ENCODE peak calls at places on chromosomes 2 and 18, in six cellular contexts. One of them, this sample, is unnamed.

GRCh38 chr18:45221363-45221762 is 393.9 kb upstream of the SLC14A2 start:
- DNase-seq in CD8-positive, alpha-beta memory T cell: no peak
- DNase-seq in WERI-Rb-1: no peak
- DNase-seq in adrenal gland: no peak
- DNase-seq in HCT116: no peak
- DNase-seq in effector memory CD4-positive, alpha-beta T cell: no peak
- DNase-seq in this sample: no peak

GRCh38 chr2:25341031-25341727 is 546 bp downstream of the DNMT3A start:
- DNase-seq in CD8-positive, alpha-beta memory T cell: no peak
- DNase-seq in WERI-Rb-1: no peak
- DNase-seq in adrenal gland: no peak
- DNase-seq in HCT116: no peak
- DNase-seq in effector memory CD4-positive, alpha-beta T cell: no peak
- DNase-seq in this sample: peak

GRCh38 chr2:84302513-84303412 is 156.3 kb downstream of the SUCLG1 start:
- DNase-seq in CD8-positive, alpha-beta memory T cell: peak
- DNase-seq in WERI-Rb-1: peak
- DNase-seq in adrenal gland: peak
- DNase-seq in HCT116: peak
- DNase-seq in effector memory CD4-positive, alpha-beta T cell: no peak
- DNase-seq in this sample: peak

GRCh38 chr2:69384618-69385081 is 2.4 kb downstream of the GFPT1 start:
- DNase-seq in CD8-positive, alpha-beta memory T cell: no peak
- DNase-seq in WERI-Rb-1: no peak
- DNase-seq in adrenal gland: no peak
- DNase-seq in HCT116: no peak
- DNase-seq in effector memory CD4-positive, alpha-beta T cell: no peak
- DNase-seq in this sample: no peak

GRCh38 chr18:59549797-59550516 is 147.3 kb downstream of the CCBE1 start:
- DNase-seq in CD8-positive, alpha-beta memory T cell: no peak
- DNase-seq in WERI-Rb-1: no peak
- DNase-seq in adrenal gland: peak
- DNase-seq in HCT116: no peak
- DNase-seq in effector memory CD4-positive, alpha-beta T cell: no peak
- DNase-seq in this sample: no peak

GRCh38 chr2:41955641-41956040 is 92.2 kb upstream of the PKDCC start:
- DNase-seq in CD8-positive, alpha-beta memory T cell: no peak
- DNase-seq in WERI-Rb-1: no peak
- DNase-seq in adrenal gland: no peak
- DNase-seq in HCT116: no peak
- DNase-seq in effector memory CD4-positive, alpha-beta T cell: no peak
- DNase-seq in this sample: no peak

GRCh38 chr2:16325613-16326510 is 339.8 kb downstream of the CYRIA start:
- DNase-seq in CD8-positive, alpha-beta memory T cell: no peak
- DNase-seq in WERI-Rb-1: no peak
- DNase-seq in adrenal gland: no peak
- DNase-seq in HCT116: no peak
- DNase-seq in effector memory CD4-positive, alpha-beta T cell: no peak
- DNase-seq in this sample: no peak

GRCh38 chr18:23876921-23877320 is 137.6 kb upstream of the TTC39C start:
- DNase-seq in CD8-positive, alpha-beta memory T cell: no peak
- DNase-seq in WERI-Rb-1: no peak
- DNase-seq in adrenal gland: no peak
- DNase-seq in HCT116: no peak
- DNase-seq in effector memory CD4-positive, alpha-beta T cell: no peak
- DNase-seq in this sample: no peak

GRCh38 chr2:102064679-102065674 is 73.2 kb downstream of the IL1R2 start:
- DNase-seq in CD8-positive, alpha-beta memory T cell: no peak
- DNase-seq in WERI-Rb-1: no peak
- DNase-seq in adrenal gland: no peak
- DNase-seq in HCT116: no peak
- DNase-seq in effector memory CD4-positive, alpha-beta T cell: no peak
- DNase-seq in this sample: no peak

GRCh38 chr2:25251032-25251460 is 82.7 kb upstream of the POMC start:
- DNase-seq in CD8-positive, alpha-beta memory T cell: peak
- DNase-seq in WERI-Rb-1: no peak
- DNase-seq in adrenal gland: no peak
- DNase-seq in HCT116: no peak
- DNase-seq in effector memory CD4-positive, alpha-beta T cell: no peak
- DNase-seq in this sample: no peak

GRCh38 chr18:31591628-31592027 is at the start of gene TTR:
- DNase-seq in CD8-positive, alpha-beta memory T cell: no peak
- DNase-seq in WERI-Rb-1: no peak
- DNase-seq in adrenal gland: no peak
- DNase-seq in HCT116: no peak
- DNase-seq in effector memory CD4-positive, alpha-beta T cell: no peak
- DNase-seq in this sample: no peak

GRCh38 chr2:224369028-224369632 is 32.8 kb downstream of the FAM124B start:
- DNase-seq in CD8-positive, alpha-beta memory T cell: peak
- DNase-seq in WERI-Rb-1: peak
- DNase-seq in adrenal gland: no peak
- DNase-seq in HCT116: peak
- DNase-seq in effector memory CD4-positive, alpha-beta T cell: no peak
- DNase-seq in this sample: no peak

GRCh38 chr18:67776929-67777328 is 260.4 kb upstream of the DSEL start:
- DNase-seq in CD8-positive, alpha-beta memory T cell: no peak
- DNase-seq in WERI-Rb-1: no peak
- DNase-seq in adrenal gland: no peak
- DNase-seq in HCT116: no peak
- DNase-seq in effector memory CD4-positive, alpha-beta T cell: no peak
- DNase-seq in this sample: no peak

GRCh38 chr2:232341739-232342126 is 36.8 kb upstream of the ALPP start:
- DNase-seq in CD8-positive, alpha-beta memory T cell: no peak
- DNase-seq in WERI-Rb-1: peak
- DNase-seq in adrenal gland: no peak
- DNase-seq in HCT116: no peak
- DNase-seq in effector memory CD4-positive, alpha-beta T cell: no peak
- DNase-seq in this sample: no peak

GRCh38 chr2:51880153-51880552 is 848.2 kb upstream of the NRXN1 start:
- DNase-seq in CD8-positive, alpha-beta memory T cell: no peak
- DNase-seq in WERI-Rb-1: no peak
- DNase-seq in adrenal gland: no peak
- DNase-seq in HCT116: no peak
- DNase-seq in effector memory CD4-positive, alpha-beta T cell: no peak
- DNase-seq in this sample: no peak

GRCh38 chr18:48073231-48073930 is 142.9 kb upstream of the SMAD2 start:
- DNase-seq in CD8-positive, alpha-beta memory T cell: no peak
- DNase-seq in WERI-Rb-1: peak
- DNase-seq in adrenal gland: peak
- DNase-seq in HCT116: no peak
- DNase-seq in effector memory CD4-positive, alpha-beta T cell: no peak
- DNase-seq in this sample: no peak

GRCh38 chr18:657311-657997 is at the start of gene TYMS:
- DNase-seq in CD8-positive, alpha-beta memory T cell: peak
- DNase-seq in WERI-Rb-1: peak
- DNase-seq in adrenal gland: peak
- DNase-seq in HCT116: peak
- DNase-seq in effector memory CD4-positive, alpha-beta T cell: no peak
- DNase-seq in this sample: peak

GRCh38 chr18:23650963-23651927 is 11.5 kb downstream of the ANKRD29 start:
- DNase-seq in CD8-positive, alpha-beta memory T cell: no peak
- DNase-seq in WERI-Rb-1: no peak
- DNase-seq in adrenal gland: no peak
- DNase-seq in HCT116: no peak
- DNase-seq in effector memory CD4-positive, alpha-beta T cell: no peak
- DNase-seq in this sample: no peak

GRCh38 chr2:17148298-17149228 is 369.7 kb downstream of the RAD51AP2 start:
- DNase-seq in CD8-positive, alpha-beta memory T cell: no peak
- DNase-seq in WERI-Rb-1: peak
- DNase-seq in adrenal gland: no peak
- DNase-seq in HCT116: peak
- DNase-seq in effector memory CD4-positive, alpha-beta T cell: no peak
- DNase-seq in this sample: peak

GRCh38 chr2:202344178-202344577 is 31.9 kb upstream of the BMPR2 start:
- DNase-seq in CD8-positive, alpha-beta memory T cell: no peak
- DNase-seq in WERI-Rb-1: no peak
- DNase-seq in adrenal gland: no peak
- DNase-seq in HCT116: no peak
- DNase-seq in effector memory CD4-positive, alpha-beta T cell: no peak
- DNase-seq in this sample: no peak

DNA sequence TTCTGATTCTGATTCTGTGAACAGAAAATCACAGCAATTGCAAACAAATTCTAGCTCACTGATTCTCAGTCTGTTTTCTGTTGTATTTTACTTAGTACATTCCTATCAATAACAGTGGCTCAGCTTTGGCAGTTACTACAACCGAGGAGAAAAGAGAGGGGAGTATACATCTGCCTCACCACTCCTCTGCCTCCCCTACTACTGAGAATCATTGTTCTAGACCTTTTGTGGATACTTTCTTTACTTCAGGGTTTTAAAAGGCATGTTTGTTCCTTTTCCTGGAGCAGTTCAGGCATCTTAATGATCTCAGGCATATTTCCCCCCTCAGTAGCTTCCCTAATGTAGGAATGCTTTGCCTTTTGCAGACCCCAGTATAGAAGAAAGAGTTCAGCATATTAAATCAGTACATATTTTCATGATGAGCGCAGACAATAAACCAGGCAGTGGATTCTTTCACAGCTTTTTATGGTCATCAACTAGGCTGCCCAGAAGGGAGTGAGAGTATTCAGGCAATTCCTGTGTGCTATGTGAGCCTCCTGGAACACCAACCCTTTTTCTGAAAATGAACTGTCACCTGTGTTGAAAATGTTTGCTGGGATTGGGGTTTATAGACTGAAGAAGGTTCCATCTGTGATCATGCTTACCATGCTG is 10.3 kb downstream of the STAMBP start:
- DNase-seq in CD8-positive, alpha-beta memory T cell: no peak
- DNase-seq in WERI-Rb-1: no peak
- DNase-seq in adrenal gland: no peak
- DNase-seq in HCT116: no peak
- DNase-seq in effector memory CD4-positive, alpha-beta T cell: no peak
- DNase-seq in this sample: no peak
- H3K27ac ChIP-seq in CD8-positive, alpha-beta memory T cell: no peak
- H3K27ac ChIP-seq in WERI-Rb-1: no peak
- H3K27ac ChIP-seq in adrenal gland: no peak
- H3K27ac ChIP-seq in HCT116: no peak
- H3K27ac ChIP-seq in effector memory CD4-positive, alpha-beta T cell: no peak
- H3K27ac ChIP-seq in this sample: peak

GRCh38 chr2:111219734-111220505 is 99.2 kb downstream of the BCL2L11 start:
- DNase-seq in CD8-positive, alpha-beta memory T cell: no peak
- DNase-seq in WERI-Rb-1: no peak
- DNase-seq in adrenal gland: no peak
- DNase-seq in HCT116: no peak
- DNase-seq in effector memory CD4-positive, alpha-beta T cell: no peak
- DNase-seq in this sample: no peak
- H3K27ac ChIP-seq in CD8-positive, alpha-beta memory T cell: no peak
- H3K27ac ChIP-seq in WERI-Rb-1: no peak
- H3K27ac ChIP-seq in adrenal gland: no peak
- H3K27ac ChIP-seq in HCT116: no peak
- H3K27ac ChIP-seq in effector memory CD4-positive, alpha-beta T cell: no peak
- H3K27ac ChIP-seq in this sample: no peak

DNA sequence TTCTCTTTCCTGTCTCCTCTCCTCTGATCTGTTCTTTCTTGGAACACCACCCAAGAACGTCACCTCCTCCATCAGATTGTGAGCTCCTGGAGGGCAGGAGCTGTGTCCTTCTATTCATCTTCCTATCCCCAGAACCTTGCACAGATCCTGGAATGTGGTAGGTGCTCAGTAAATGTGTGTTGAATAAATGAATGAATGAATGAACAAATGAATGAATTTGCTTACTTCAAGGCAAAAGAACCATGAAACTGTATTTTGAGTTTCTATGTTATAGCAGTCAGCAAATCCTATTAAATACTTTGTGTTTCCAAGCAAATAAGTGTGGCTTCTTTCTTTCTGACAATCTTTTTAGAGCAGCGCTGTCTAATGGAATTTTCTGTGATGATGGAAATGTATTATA is 14.8 kb downstream of the FABP1 start:
- DNase-seq in CD8-positive, alpha-beta memory T cell: no peak
- DNase-seq in WERI-Rb-1: no peak
- DNase-seq in adrenal gland: no peak
- DNase-seq in HCT116: no peak
- DNase-seq in effector memory CD4-positive, alpha-beta T cell: no peak
- DNase-seq in this sample: no peak
- H3K27ac ChIP-seq in CD8-positive, alpha-beta memory T cell: no peak
- H3K27ac ChIP-seq in WERI-Rb-1: no peak
- H3K27ac ChIP-seq in adrenal gland: no peak
- H3K27ac ChIP-seq in HCT116: no peak
- H3K27ac ChIP-seq in effector memory CD4-positive, alpha-beta T cell: no peak
- H3K27ac ChIP-seq in this sample: no peak

GRCh38 chr2:157476915-157477709 is 33.2 kb upstream of the CYTIP start:
- DNase-seq in CD8-positive, alpha-beta memory T cell: no peak
- DNase-seq in WERI-Rb-1: no peak
- DNase-seq in adrenal gland: no peak
- DNase-seq in HCT116: no peak
- DNase-seq in effector memory CD4-positive, alpha-beta T cell: no peak
- DNase-seq in this sample: no peak
- H3K27ac ChIP-seq in CD8-positive, alpha-beta memory T cell: no peak
- H3K27ac ChIP-seq in WERI-Rb-1: no peak
- H3K27ac ChIP-seq in adrenal gland: no peak
- H3K27ac ChIP-seq in HCT116: no peak
- H3K27ac ChIP-seq in effector memory CD4-positive, alpha-beta T cell: no peak
- H3K27ac ChIP-seq in this sample: no peak

GRCh38 chr2:160165996-160166395 is 34.1 kb downstream of the ITGB6 start:
- DNase-seq in CD8-positive, alpha-beta memory T cell: no peak
- DNase-seq in WERI-Rb-1: no peak
- DNase-seq in adrenal gland: no peak
- DNase-seq in HCT116: no peak
- DNase-seq in effector memory CD4-positive, alpha-beta T cell: no peak
- DNase-seq in this sample: no peak
- H3K27ac ChIP-seq in CD8-positive, alpha-beta memory T cell: no peak
- H3K27ac ChIP-seq in WERI-Rb-1: no peak
- H3K27ac ChIP-seq in adrenal gland: peak
- H3K27ac ChIP-seq in HCT116: no peak
- H3K27ac ChIP-seq in effector memory CD4-positive, alpha-beta T cell: no peak
- H3K27ac ChIP-seq in this sample: no peak

GRCh38 chr18:58416704-58417683 is 211.9 kb downstream of the ALPK2 start:
- DNase-seq in CD8-positive, alpha-beta memory T cell: no peak
- DNase-seq in WERI-Rb-1: peak
- DNase-seq in adrenal gland: no peak
- DNase-seq in HCT116: no peak
- DNase-seq in effector memory CD4-positive, alpha-beta T cell: no peak
- DNase-seq in this sample: no peak

GRCh38 chr18:58418361-58418760 is 210.5 kb downstream of the ALPK2 start:
- DNase-seq in CD8-positive, alpha-beta memory T cell: no peak
- DNase-seq in WERI-Rb-1: no peak
- DNase-seq in adrenal gland: no peak
- DNase-seq in HCT116: no peak
- DNase-seq in effector memory CD4-positive, alpha-beta T cell: no peak
- DNase-seq in this sample: no peak

GRCh38 chr18:58419587-58420199 is 209.2 kb downstream of the ALPK2 start:
- DNase-seq in CD8-positive, alpha-beta memory T cell: no peak
- DNase-seq in WERI-Rb-1: no peak
- DNase-seq in adrenal gland: no peak
- DNase-seq in HCT116: no peak
- DNase-seq in effector memory CD4-positive, alpha-beta T cell: no peak
- DNase-seq in this sample: no peak

GRCh38 chr18:58416014-58416703 is 212.7 kb downstream of the ALPK2 start:
- DNase-seq in CD8-positive, alpha-beta memory T cell: no peak
- DNase-seq in WERI-Rb-1: no peak
- DNase-seq in adrenal gland: no peak
- DNase-seq in HCT116: no peak
- DNase-seq in effector memory CD4-positive, alpha-beta T cell: no peak
- DNase-seq in this sample: no peak

DNA sequence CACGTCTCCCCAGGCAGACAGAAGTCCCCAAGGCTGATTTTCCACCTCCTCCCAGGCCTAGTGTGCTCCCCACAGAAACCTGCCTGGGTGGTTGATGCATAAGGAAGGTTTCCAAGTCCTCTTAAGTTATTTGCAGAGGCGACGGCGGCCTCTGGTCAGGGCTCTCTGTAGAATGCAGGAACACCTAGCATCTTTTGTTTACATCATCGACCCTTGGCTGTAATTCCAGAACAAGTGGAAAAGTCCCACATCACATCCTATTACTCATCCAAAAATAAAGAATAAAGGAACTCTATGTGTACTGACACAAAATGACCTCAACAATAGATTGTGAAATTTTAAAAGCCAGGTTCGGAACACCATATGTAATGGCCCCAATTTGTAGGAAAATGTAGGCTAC is 211.1 kb downstream of the ALPK2 start:
- DNase-seq in CD8-positive, alpha-beta memory T cell: no peak
- DNase-seq in WERI-Rb-1: no peak
- DNase-seq in adrenal gland: no peak
- DNase-seq in HCT116: no peak
- DNase-seq in effector memory CD4-positive, alpha-beta T cell: no peak
- DNase-seq in this sample: no peak
- H3K27ac ChIP-seq in CD8-positive, alpha-beta memory T cell: no peak
- H3K27ac ChIP-seq in WERI-Rb-1: no peak
- H3K27ac ChIP-seq in adrenal gland: no peak
- H3K27ac ChIP-seq in HCT116: no peak
- H3K27ac ChIP-seq in effector memory CD4-positive, alpha-beta T cell: no peak
- H3K27ac ChIP-seq in this sample: no peak

This sample was measured in substantia nigra.